ENCODE peak calls at places on chromosomes 5 and 9, in ten cellular contexts. R is lower leg skin; N is GM12865; T is mucosa of descending colon; S is BJ; I is AG10803; O is CD8-positive, alpha-beta T cell; F is spleen; W is stomach; K is brain microvascular endothelial cell. Z is an unnamed sample.

GRCh38 chr9:136694163-136694864 is 7.1 kb upstream of the AGPAT2 start:
- DNase-seq in R (no peak), N (peak), T (peak), S (no peak), I (peak), O (no peak), F (no peak), W (peak), K (no peak), Z (peak)

GRCh38 chr9:33623658-33624586 is 99.9 kb downstream of the ANKRD18B start:
- DNase-seq in R (peak), N (peak), T (no peak), S (peak), I (peak), O (peak), F (peak), W (peak), K (peak), Z (peak)

GRCh38 chr5:151174612-151175101 is 17.1 kb upstream of the ANXA6 start:
- DNase-seq in R (peak), N (no peak), T (no peak), S (no peak), I (peak), O (peak), F (no peak), W (no peak), K (no peak), Z (no peak)

GRCh38 chr5:56527174-56527573 is 288.2 kb upstream of the MAP3K1 start:
- DNase-seq in R (no peak), N (no peak), T (no peak), S (no peak), I (no peak), O (no peak), F (no peak), W (no peak), K (no peak), Z (no peak)

GRCh38 chr9:128499920-128500319 is 4.6 kb upstream of the GLE1 start:
- DNase-seq in R (peak), N (no peak), T (no peak), S (no peak), I (no peak), O (no peak), F (peak), W (no peak), K (no peak), Z (no peak)

GRCh38 chr5:132099073-132099748 is 25.6 kb downstream of the CSF2 start:
- DNase-seq in R (no peak), N (peak), T (no peak), S (no peak), I (no peak), O (no peak), F (no peak), W (no peak), K (no peak), Z (no peak)

GRCh38 chr5:111394580-111394979 is 117.8 kb downstream of the STARD4 start:
- DNase-seq in R (no peak), N (no peak), T (no peak), S (peak), I (peak), O (no peak), F (no peak), W (no peak), K (peak), Z (peak)

GRCh38 chr5:2259494-2260107 is 376.9 kb upstream of the IRX4 start:
- DNase-seq in R (no peak), N (no peak), T (no peak), S (no peak), I (no peak), O (no peak), F (no peak), W (no peak), K (no peak), Z (no peak)

GRCh38 chr5:139124774-139125391 is 73.3 kb downstream of the SIL1 start:
- DNase-seq in R (peak), N (no peak), T (no peak), S (no peak), I (no peak), O (no peak), F (no peak), W (no peak), K (no peak), Z (no peak)

GRCh38 chr5:16418471-16418922 is 47.1 kb downstream of the ZNF622 start:
- DNase-seq in R (no peak), N (no peak), T (no peak), S (no peak), I (no peak), O (no peak), F (no peak), W (no peak), K (no peak), Z (peak)

DNA sequence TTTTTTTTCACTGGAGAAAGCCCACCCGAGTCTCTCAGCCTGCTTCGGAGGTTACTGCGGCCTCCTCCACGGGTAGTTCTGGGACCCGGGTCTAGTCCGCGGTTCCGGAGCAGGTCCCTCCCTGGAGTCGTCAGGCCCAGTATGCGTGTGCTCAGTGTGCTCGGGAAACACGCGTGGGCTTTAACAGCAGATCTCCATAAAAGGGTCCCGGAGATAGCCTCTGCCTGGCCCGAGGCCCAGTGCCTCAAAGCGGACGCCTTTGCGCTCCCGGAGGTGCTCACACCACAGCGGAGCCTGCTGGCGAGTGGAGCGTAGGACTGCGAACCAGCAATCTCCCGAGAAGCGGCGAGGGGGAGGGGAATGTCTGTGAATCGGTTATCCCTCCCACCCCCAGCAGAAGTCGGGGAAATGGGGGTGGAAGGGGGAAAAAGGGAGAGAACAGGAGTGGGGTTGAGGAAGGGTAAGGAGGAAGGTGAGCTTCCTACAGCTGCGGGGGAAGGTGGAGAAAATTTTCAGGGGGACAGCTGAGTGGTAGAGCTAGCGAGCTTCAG is 28.7 kb downstream of the CDKN2A start:
- DNase-seq in R (no peak), N (peak), T (peak), S (no peak), I (peak), O (no peak), F (peak), W (peak), K (peak), Z (peak)
- TF ChIP-seq CTCF in R (no peak), N (no peak), T (peak), S (peak), I (peak), O (no peak), F (no peak), W (peak), K (peak), Z (peak)

DNA sequence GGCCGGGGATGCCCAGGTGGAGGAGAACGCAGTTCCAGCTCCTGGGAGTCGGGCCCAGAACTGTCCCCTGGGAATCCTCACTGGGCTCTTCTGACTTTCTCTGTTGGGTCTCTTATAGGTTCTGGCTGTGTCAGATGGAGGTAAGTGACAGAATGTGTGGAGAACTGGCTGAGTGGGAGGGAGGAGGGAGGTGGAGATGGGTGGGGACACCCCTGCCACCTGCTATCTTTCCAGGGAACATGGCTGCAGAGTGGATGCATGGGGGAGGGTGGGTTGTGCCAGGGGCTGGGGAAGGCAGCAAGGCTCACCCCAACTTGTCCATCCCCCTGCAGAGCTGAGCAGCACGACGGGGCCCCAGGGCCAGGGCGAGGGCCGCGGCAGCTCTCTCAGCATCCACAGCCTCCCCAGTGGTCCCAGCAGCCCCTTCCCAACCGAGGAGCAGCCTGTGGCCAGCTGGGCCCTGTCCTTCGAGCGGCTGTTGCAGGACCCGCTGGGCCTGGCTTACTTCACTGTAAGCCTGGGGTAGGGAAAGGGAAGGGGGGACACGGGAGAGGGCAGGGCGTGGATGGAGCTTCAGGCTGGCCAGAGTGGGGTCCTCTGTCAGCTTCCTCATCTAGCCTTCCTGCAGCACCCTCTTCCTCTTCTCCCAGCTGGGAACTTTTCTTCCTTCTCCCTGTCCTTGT is 8.3 kb downstream of the RGS14 start:
- DNase-seq in R (no peak), N (no peak), T (peak), S (no peak), I (no peak), O (no peak), F (no peak), W (no peak), K (no peak), Z (no peak)
- H3K4me3 ChIP-seq in R (no peak), N (no peak), T (no peak), S (no peak), I (no peak), O (no peak), F (no peak), W (no peak), K (no peak), Z (no peak)

GRCh38 chr5:156929366-156929948 is 33.6 kb downstream of the TIMD4 start:
- DNase-seq in R (peak), N (no peak), T (no peak), S (no peak), I (no peak), O (no peak), F (no peak), W (no peak), K (no peak), Z (no peak)

GRCh38 chr5:156936972-156937371 is 26.1 kb downstream of the TIMD4 start:
- DNase-seq in R (no peak), N (no peak), T (no peak), S (no peak), I (no peak), O (no peak), F (no peak), W (no peak), K (no peak), Z (no peak)

GRCh38 chr5:156934450-156935211 is 28.4 kb downstream of the TIMD4 start:
- DNase-seq in R (peak), N (peak), T (no peak), S (no peak), I (peak), O (peak), F (no peak), W (no peak), K (no peak), Z (no peak)
- TF ChIP-seq CTCF in R (no peak), N (peak), T (peak), S (peak), I (peak), O (peak), F (peak), W (peak), K (peak), Z (peak)

GRCh38 chr5:127802477-127802865 is 99.3 kb downstream of the CCDC192 start:
- DNase-seq in R (no peak), N (no peak), T (no peak), S (no peak), I (peak), O (no peak), F (no peak), W (no peak), K (peak), Z (peak)
- H3K4me3 ChIP-seq in R (no peak), N (no peak), T (no peak), S (no peak), I (no peak), O (no peak), F (no peak), W (no peak), K (no peak), Z (no peak)

DNA sequence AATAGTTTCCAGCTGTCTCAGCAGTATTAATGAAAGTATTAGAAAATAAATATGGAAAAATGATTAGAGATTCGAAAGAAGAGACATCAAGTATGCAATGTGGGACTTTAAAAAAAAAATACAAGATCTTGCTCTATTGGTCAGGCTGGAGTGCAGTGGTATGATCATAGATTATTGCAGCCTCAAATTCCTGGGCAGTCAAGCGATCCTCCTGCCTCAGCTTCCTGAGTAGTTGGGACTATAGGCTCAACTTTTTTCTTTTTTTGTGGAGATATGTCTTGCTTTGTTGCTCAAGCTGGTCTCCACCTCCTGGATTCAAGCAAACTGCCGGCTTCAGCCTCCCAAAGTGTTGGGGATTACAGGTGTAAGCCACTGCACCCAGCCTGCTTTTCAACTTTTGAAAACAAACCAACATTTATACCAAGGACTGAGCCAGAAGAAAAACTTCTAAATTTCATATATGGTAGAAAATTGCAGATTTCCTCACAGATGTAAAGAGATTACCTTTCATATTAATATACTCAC is 323.1 kb downstream of the ADGRV1 start:
- DNase-seq in R (no peak), N (no peak), T (no peak), S (no peak), I (no peak), O (no peak), F (no peak), W (no peak), K (no peak), Z (no peak)
- TF ChIP-seq CTCF in R (no peak), N (no peak), T (no peak), S (no peak), I (no peak), O (no peak), F (no peak), W (no peak), K (no peak), Z (no peak)

DNA sequence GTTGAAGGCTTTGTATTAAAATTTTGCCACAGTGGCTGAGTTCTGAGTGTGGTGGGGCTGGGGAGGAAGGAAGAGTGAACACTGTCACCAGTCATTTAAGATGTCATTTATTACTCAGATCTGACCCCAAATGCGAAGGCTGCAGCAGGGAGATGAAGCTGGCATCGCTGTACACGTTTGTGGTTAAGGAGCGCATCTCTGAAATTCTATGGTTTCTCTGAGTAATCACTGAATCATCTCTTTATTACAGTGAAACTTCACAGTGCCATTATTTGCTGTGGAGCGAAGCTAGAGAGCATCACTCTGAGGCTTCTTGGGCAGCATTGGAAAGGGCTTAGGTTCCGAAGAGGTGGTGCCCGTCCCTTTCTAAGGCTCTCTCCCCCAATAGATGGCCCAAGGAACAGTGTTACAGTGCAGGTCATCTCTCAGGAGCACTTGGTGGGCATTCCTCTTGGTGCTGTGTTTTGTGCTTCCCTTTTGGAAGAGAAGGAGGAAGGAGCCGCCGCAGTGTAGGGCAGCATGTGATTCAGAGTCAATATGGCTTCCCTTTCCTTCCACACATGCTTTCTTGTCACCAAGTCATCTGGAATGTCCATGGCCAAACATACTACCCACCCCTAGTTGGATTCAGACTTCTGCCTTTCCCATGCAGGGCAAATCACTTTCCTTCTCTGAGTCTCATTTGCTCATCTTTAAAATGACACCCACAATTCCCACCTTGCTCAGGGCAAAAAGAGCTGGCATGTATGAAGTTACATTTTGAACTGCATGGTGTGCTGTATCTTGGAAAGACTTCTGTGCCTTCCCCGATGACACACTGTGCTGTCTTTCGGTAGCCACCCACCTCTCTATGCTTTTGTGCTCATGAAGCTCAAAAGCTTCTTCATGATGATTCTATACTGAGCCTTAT is 9.3 kb upstream of the TEX48 start:
- DNase-seq in R (no peak), N (peak), T (no peak), S (peak), I (peak), O (peak), F (no peak), W (no peak), K (peak), Z (peak)
- H3K4me3 ChIP-seq in R (no peak), N (no peak), T (no peak), S (no peak), I (no peak), O (no peak), F (no peak), W (no peak), K (no peak), Z (peak)

DNA sequence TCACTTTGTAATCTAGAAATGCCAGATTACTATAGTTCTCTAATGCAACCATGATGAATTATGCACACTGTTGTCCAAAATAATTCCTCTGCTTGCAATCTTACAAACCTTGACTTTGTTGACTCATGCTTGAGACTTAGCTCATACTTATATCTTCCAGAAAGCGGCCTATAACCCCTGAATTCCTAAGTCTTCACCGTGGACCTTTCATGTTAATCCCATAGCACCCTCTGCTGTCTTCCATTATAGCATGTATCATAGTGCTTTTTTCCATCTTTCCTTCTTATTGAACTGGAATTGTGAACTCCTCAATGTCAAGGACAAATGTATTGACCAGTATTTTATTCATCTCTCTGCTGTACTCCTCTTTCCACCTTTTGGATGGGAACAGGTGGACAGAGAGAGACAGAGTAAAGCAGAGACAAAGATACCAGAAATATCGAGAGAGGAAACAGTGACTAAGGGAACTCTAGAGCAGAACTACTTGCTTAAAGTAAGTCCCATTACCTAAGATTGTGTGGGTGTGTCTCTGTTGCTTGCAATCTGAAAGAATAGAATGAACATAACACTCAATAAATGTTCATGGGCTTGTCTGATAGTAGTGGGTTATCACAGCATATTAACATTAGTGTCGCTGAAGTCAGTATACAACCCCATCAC is 110.0 kb downstream of the LURAP1L start:
- DNase-seq in R (no peak), N (peak), T (no peak), S (peak), I (peak), O (no peak), F (no peak), W (no peak), K (peak), Z (peak)
- TF ChIP-seq CTCF in R (no peak), N (peak), T (peak), S (peak), I (peak), O (no peak), F (no peak), W (peak), K (peak), Z (peak)

DNA sequence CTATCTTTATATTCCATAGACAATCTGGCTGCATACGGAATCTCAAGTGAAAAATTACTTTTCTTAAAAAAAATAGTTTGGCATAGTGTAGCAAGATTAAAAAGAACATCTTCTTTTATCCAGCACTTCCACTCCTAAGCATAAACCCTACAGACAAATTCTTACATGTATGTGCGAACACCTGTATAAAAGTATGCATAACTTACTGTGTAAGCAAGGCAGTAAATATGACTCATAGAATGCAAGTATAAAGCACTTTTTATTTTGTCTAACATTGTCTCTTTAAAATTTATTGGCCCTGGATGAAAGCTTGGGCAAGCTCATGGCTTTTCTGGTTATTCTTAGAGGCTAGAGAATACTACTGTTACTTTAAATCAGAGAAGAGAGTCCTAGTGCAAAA is 86.4 kb downstream of the MSX2 start:
- DNase-seq in R (no peak), N (no peak), T (no peak), S (no peak), I (no peak), O (no peak), F (no peak), W (no peak), K (no peak), Z (no peak)
- H3K4me3 ChIP-seq in R (no peak), N (no peak), T (no peak), S (no peak), I (no peak), O (no peak), F (no peak), W (no peak), K (no peak), Z (no peak)

GRCh38 chr5:162956570-162956969 is 480.8 kb upstream of the CCNG1 start:
- DNase-seq in R (no peak), N (no peak), T (no peak), S (no peak), I (no peak), O (no peak), F (no peak), W (no peak), K (no peak), Z (no peak)
- TF ChIP-seq CTCF in R (no peak), N (no peak), T (no peak), S (no peak), I (no peak), O (no peak), F (no peak), W (no peak), K (no peak), Z (no peak)

DNA sequence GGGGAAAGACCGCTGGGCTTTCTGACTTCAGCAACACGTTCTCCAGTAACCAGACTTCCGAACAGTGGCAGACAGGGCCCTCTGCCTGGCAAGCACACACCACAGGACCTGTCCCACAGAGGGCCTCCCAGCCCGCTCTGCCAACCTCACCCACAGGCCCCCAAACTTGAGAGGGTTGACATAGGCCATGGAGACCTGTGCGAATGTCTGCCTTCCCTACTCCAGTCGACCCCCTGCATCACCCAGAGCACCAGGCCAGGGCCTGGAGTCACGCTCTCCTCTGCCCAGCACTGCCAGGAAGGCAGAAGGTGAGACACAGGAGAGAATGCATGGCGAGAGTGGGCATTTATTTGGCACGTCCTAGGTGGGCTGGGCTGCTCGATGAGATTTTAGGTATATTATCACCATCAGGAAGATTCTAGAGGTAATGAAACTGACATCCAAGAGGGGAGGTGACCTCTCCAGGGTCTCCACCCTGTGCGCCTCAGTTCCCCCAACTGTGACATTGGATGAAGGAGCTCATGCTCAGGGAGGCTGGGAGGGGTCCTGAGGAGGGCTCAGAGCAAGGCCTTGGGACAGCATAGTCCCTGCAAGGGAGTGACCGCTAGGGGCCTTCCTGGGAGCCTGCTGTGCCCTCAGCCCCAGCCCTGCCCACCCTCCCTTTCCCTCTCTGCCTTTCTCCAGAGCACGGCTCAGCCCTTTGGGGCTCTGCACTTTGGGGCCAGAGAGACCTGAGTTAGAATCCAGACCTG is 54.9 kb downstream of the DUSP1 start:
- DNase-seq in R (no peak), N (no peak), T (no peak), S (no peak), I (no peak), O (no peak), F (no peak), W (no peak), K (no peak), Z (no peak)
- H3K4me3 ChIP-seq in R (no peak), N (no peak), T (no peak), S (no peak), I (no peak), O (no peak), F (no peak), W (no peak), K (no peak), Z (no peak)

Z was measured in fibroblast of the aortic adventitia.